ENCODE peak calls at places on chromosomes 11 and 22, in six cellular contexts. One of them, this sample, is unnamed.

GRCh38 chr11:12131943-12132789 is 21.8 kb downstream of the MICAL2 start:
- DNase-seq in brain microvascular endothelial cell: no peak
- DNase-seq in stimulated activated effector memory CD8-positive, alpha-beta T cell treated with anti-CD3 and anti-CD28 coated beads, Interleukin-12 subunit alpha, Interleukin-12 subunit beta, amount 100 ng/mL, for 72 hours: no peak
- DNase-seq in KG1: no peak
- DNase-seq in GM20000: no peak
- DNase-seq in activated CD4-positive, CD25-positive, alpha-beta regulatory T cell treated with anti-CD3 and anti-CD28 coated beads, Interleukin-2, amount 50 U/mL, for 16 hours: no peak
- DNase-seq in this sample: no peak

GRCh38 chr11:45901646-45902045 is 5.4 kb downstream of the FREY1 start:
- DNase-seq in brain microvascular endothelial cell: no peak
- DNase-seq in stimulated activated effector memory CD8-positive, alpha-beta T cell treated with anti-CD3 and anti-CD28 coated beads, Interleukin-12 subunit alpha, Interleukin-12 subunit beta, amount 100 ng/mL, for 72 hours: no peak
- DNase-seq in KG1: no peak
- DNase-seq in GM20000: no peak
- DNase-seq in activated CD4-positive, CD25-positive, alpha-beta regulatory T cell treated with anti-CD3 and anti-CD28 coated beads, Interleukin-2, amount 50 U/mL, for 16 hours: no peak
- DNase-seq in this sample: no peak

GRCh38 chr22:37428649-37429586 is 1.6 kb upstream of the ELFN2 start:
- DNase-seq in brain microvascular endothelial cell: no peak
- DNase-seq in stimulated activated effector memory CD8-positive, alpha-beta T cell treated with anti-CD3 and anti-CD28 coated beads, Interleukin-12 subunit alpha, Interleukin-12 subunit beta, amount 100 ng/mL, for 72 hours: peak
- DNase-seq in KG1: peak
- DNase-seq in GM20000: peak
- DNase-seq in activated CD4-positive, CD25-positive, alpha-beta regulatory T cell treated with anti-CD3 and anti-CD28 coated beads, Interleukin-2, amount 50 U/mL, for 16 hours: peak
- DNase-seq in this sample: no peak

GRCh38 chr11:11841121-11841604 is 609 bp upstream of the USP47 start:
- DNase-seq in brain microvascular endothelial cell: no peak
- DNase-seq in stimulated activated effector memory CD8-positive, alpha-beta T cell treated with anti-CD3 and anti-CD28 coated beads, Interleukin-12 subunit alpha, Interleukin-12 subunit beta, amount 100 ng/mL, for 72 hours: no peak
- DNase-seq in KG1: peak
- DNase-seq in GM20000: no peak
- DNase-seq in activated CD4-positive, CD25-positive, alpha-beta regulatory T cell treated with anti-CD3 and anti-CD28 coated beads, Interleukin-2, amount 50 U/mL, for 16 hours: no peak
- DNase-seq in this sample: no peak

GRCh38 chr11:130181295-130182272 is 22.0 kb downstream of the ST14 start:
- DNase-seq in brain microvascular endothelial cell: peak
- DNase-seq in stimulated activated effector memory CD8-positive, alpha-beta T cell treated with anti-CD3 and anti-CD28 coated beads, Interleukin-12 subunit alpha, Interleukin-12 subunit beta, amount 100 ng/mL, for 72 hours: no peak
- DNase-seq in KG1: no peak
- DNase-seq in GM20000: peak
- DNase-seq in activated CD4-positive, CD25-positive, alpha-beta regulatory T cell treated with anti-CD3 and anti-CD28 coated beads, Interleukin-2, amount 50 U/mL, for 16 hours: no peak
- DNase-seq in this sample: peak

GRCh38 chr11:75773595-75774353 is 5.2 kb downstream of the DGAT2 start:
- DNase-seq in brain microvascular endothelial cell: no peak
- DNase-seq in stimulated activated effector memory CD8-positive, alpha-beta T cell treated with anti-CD3 and anti-CD28 coated beads, Interleukin-12 subunit alpha, Interleukin-12 subunit beta, amount 100 ng/mL, for 72 hours: no peak
- DNase-seq in KG1: peak
- DNase-seq in GM20000: peak
- DNase-seq in activated CD4-positive, CD25-positive, alpha-beta regulatory T cell treated with anti-CD3 and anti-CD28 coated beads, Interleukin-2, amount 50 U/mL, for 16 hours: no peak
- DNase-seq in this sample: no peak

GRCh38 chr11:29334781-29335140 is 682.1 kb downstream of the KCNA4 start:
- DNase-seq in brain microvascular endothelial cell: no peak
- DNase-seq in stimulated activated effector memory CD8-positive, alpha-beta T cell treated with anti-CD3 and anti-CD28 coated beads, Interleukin-12 subunit alpha, Interleukin-12 subunit beta, amount 100 ng/mL, for 72 hours: no peak
- DNase-seq in KG1: no peak
- DNase-seq in GM20000: no peak
- DNase-seq in activated CD4-positive, CD25-positive, alpha-beta regulatory T cell treated with anti-CD3 and anti-CD28 coated beads, Interleukin-2, amount 50 U/mL, for 16 hours: no peak
- DNase-seq in this sample: no peak

GRCh38 chr11:81005595-81005994 is 1564.8 kb upstream of the TENM4 start:
- DNase-seq in brain microvascular endothelial cell: peak
- DNase-seq in stimulated activated effector memory CD8-positive, alpha-beta T cell treated with anti-CD3 and anti-CD28 coated beads, Interleukin-12 subunit alpha, Interleukin-12 subunit beta, amount 100 ng/mL, for 72 hours: no peak
- DNase-seq in KG1: no peak
- DNase-seq in GM20000: no peak
- DNase-seq in activated CD4-positive, CD25-positive, alpha-beta regulatory T cell treated with anti-CD3 and anti-CD28 coated beads, Interleukin-2, amount 50 U/mL, for 16 hours: no peak
- DNase-seq in this sample: peak

GRCh38 chr11:75463106-75463774 is 30.2 kb upstream of the KLHL35 start:
- DNase-seq in brain microvascular endothelial cell: no peak
- DNase-seq in stimulated activated effector memory CD8-positive, alpha-beta T cell treated with anti-CD3 and anti-CD28 coated beads, Interleukin-12 subunit alpha, Interleukin-12 subunit beta, amount 100 ng/mL, for 72 hours: no peak
- DNase-seq in KG1: no peak
- DNase-seq in GM20000: no peak
- DNase-seq in activated CD4-positive, CD25-positive, alpha-beta regulatory T cell treated with anti-CD3 and anti-CD28 coated beads, Interleukin-2, amount 50 U/mL, for 16 hours: no peak
- DNase-seq in this sample: no peak

GRCh38 chr11:70525466-70525865 is 127.1 kb downstream of the CTTN start:
- DNase-seq in brain microvascular endothelial cell: no peak
- DNase-seq in stimulated activated effector memory CD8-positive, alpha-beta T cell treated with anti-CD3 and anti-CD28 coated beads, Interleukin-12 subunit alpha, Interleukin-12 subunit beta, amount 100 ng/mL, for 72 hours: no peak
- DNase-seq in KG1: no peak
- DNase-seq in GM20000: no peak
- DNase-seq in activated CD4-positive, CD25-positive, alpha-beta regulatory T cell treated with anti-CD3 and anti-CD28 coated beads, Interleukin-2, amount 50 U/mL, for 16 hours: no peak
- DNase-seq in this sample: no peak

GRCh38 chr11:69309800-69310280 is 15.9 kb downstream of the MYEOV start:
- DNase-seq in brain microvascular endothelial cell: no peak
- DNase-seq in stimulated activated effector memory CD8-positive, alpha-beta T cell treated with anti-CD3 and anti-CD28 coated beads, Interleukin-12 subunit alpha, Interleukin-12 subunit beta, amount 100 ng/mL, for 72 hours: no peak
- DNase-seq in KG1: no peak
- DNase-seq in GM20000: no peak
- DNase-seq in activated CD4-positive, CD25-positive, alpha-beta regulatory T cell treated with anti-CD3 and anti-CD28 coated beads, Interleukin-2, amount 50 U/mL, for 16 hours: no peak
- DNase-seq in this sample: peak

GRCh38 chr11:10405858-10406592 is 49.0 kb upstream of the AMPD3 start:
- DNase-seq in brain microvascular endothelial cell: peak
- DNase-seq in stimulated activated effector memory CD8-positive, alpha-beta T cell treated with anti-CD3 and anti-CD28 coated beads, Interleukin-12 subunit alpha, Interleukin-12 subunit beta, amount 100 ng/mL, for 72 hours: peak
- DNase-seq in KG1: peak
- DNase-seq in GM20000: peak
- DNase-seq in activated CD4-positive, CD25-positive, alpha-beta regulatory T cell treated with anti-CD3 and anti-CD28 coated beads, Interleukin-2, amount 50 U/mL, for 16 hours: no peak
- DNase-seq in this sample: peak

GRCh38 chr11:1947592-1948237 is 583 bp downstream of the MRPL23 start:
- DNase-seq in brain microvascular endothelial cell: no peak
- DNase-seq in stimulated activated effector memory CD8-positive, alpha-beta T cell treated with anti-CD3 and anti-CD28 coated beads, Interleukin-12 subunit alpha, Interleukin-12 subunit beta, amount 100 ng/mL, for 72 hours: no peak
- DNase-seq in KG1: no peak
- DNase-seq in GM20000: no peak
- DNase-seq in activated CD4-positive, CD25-positive, alpha-beta regulatory T cell treated with anti-CD3 and anti-CD28 coated beads, Interleukin-2, amount 50 U/mL, for 16 hours: no peak
- DNase-seq in this sample: no peak

GRCh38 chr22:19386248-19386647 is 45.3 kb downstream of the HIRA start:
- DNase-seq in brain microvascular endothelial cell: no peak
- DNase-seq in stimulated activated effector memory CD8-positive, alpha-beta T cell treated with anti-CD3 and anti-CD28 coated beads, Interleukin-12 subunit alpha, Interleukin-12 subunit beta, amount 100 ng/mL, for 72 hours: no peak
- DNase-seq in KG1: no peak
- DNase-seq in GM20000: no peak
- DNase-seq in activated CD4-positive, CD25-positive, alpha-beta regulatory T cell treated with anti-CD3 and anti-CD28 coated beads, Interleukin-2, amount 50 U/mL, for 16 hours: no peak
- DNase-seq in this sample: no peak

GRCh38 chr11:1369371-1370005 is 20.2 kb upstream of the BRSK2 start:
- DNase-seq in brain microvascular endothelial cell: no peak
- DNase-seq in stimulated activated effector memory CD8-positive, alpha-beta T cell treated with anti-CD3 and anti-CD28 coated beads, Interleukin-12 subunit alpha, Interleukin-12 subunit beta, amount 100 ng/mL, for 72 hours: no peak
- DNase-seq in KG1: no peak
- DNase-seq in GM20000: no peak
- DNase-seq in activated CD4-positive, CD25-positive, alpha-beta regulatory T cell treated with anti-CD3 and anti-CD28 coated beads, Interleukin-2, amount 50 U/mL, for 16 hours: no peak
- DNase-seq in this sample: no peak

GRCh38 chr11:429931-430456 is 11.8 kb downstream of the ANO9 start:
- DNase-seq in brain microvascular endothelial cell: no peak
- DNase-seq in stimulated activated effector memory CD8-positive, alpha-beta T cell treated with anti-CD3 and anti-CD28 coated beads, Interleukin-12 subunit alpha, Interleukin-12 subunit beta, amount 100 ng/mL, for 72 hours: no peak
- DNase-seq in KG1: no peak
- DNase-seq in GM20000: no peak
- DNase-seq in activated CD4-positive, CD25-positive, alpha-beta regulatory T cell treated with anti-CD3 and anti-CD28 coated beads, Interleukin-2, amount 50 U/mL, for 16 hours: no peak
- DNase-seq in this sample: no peak

GRCh38 chr22:47457509-47458300 is 695.3 kb downstream of the TBC1D22A start:
- DNase-seq in brain microvascular endothelial cell: no peak
- DNase-seq in stimulated activated effector memory CD8-positive, alpha-beta T cell treated with anti-CD3 and anti-CD28 coated beads, Interleukin-12 subunit alpha, Interleukin-12 subunit beta, amount 100 ng/mL, for 72 hours: no peak
- DNase-seq in KG1: no peak
- DNase-seq in GM20000: no peak
- DNase-seq in activated CD4-positive, CD25-positive, alpha-beta regulatory T cell treated with anti-CD3 and anti-CD28 coated beads, Interleukin-2, amount 50 U/mL, for 16 hours: no peak
- DNase-seq in this sample: no peak

GRCh38 chr11:19725379-19726079 is 12.9 kb downstream of the NAV2 start:
- DNase-seq in brain microvascular endothelial cell: no peak
- DNase-seq in stimulated activated effector memory CD8-positive, alpha-beta T cell treated with anti-CD3 and anti-CD28 coated beads, Interleukin-12 subunit alpha, Interleukin-12 subunit beta, amount 100 ng/mL, for 72 hours: no peak
- DNase-seq in KG1: no peak
- DNase-seq in GM20000: no peak
- DNase-seq in activated CD4-positive, CD25-positive, alpha-beta regulatory T cell treated with anti-CD3 and anti-CD28 coated beads, Interleukin-2, amount 50 U/mL, for 16 hours: no peak
- DNase-seq in this sample: no peak

This sample was measured in skeletal muscle cell.